ENCODE peak calls at places on chromosome 1, in nine cellular contexts. N, M, S, P, I, E, D, B and T are unnamed samples.

GRCh38 chr1:76425104-76425842 is 350.7 kb downstream of the ST6GALNAC3 start:
- DNase-seq in I (no peak), E (no peak), M (no peak), D (no peak), N (no peak), P (peak), S (no peak), B (no peak), T (peak)

GRCh38 chr1:18957532-18958295 is 1.2 kb upstream of the IFFO2 start:
- DNase-seq in N (no peak), I (no peak), S (no peak), E (no peak), D (no peak), B (no peak), M (no peak), P (no peak), T (no peak)

GRCh38 chr1:234114648-234115307 is 210.3 kb downstream of the SLC35F3 start:
- DNase-seq in E (peak), I (no peak), M (no peak), S (no peak), P (peak), B (peak), N (peak), D (peak), T (peak)

GRCh38 chr1:54120698-54121481 is 31.9 kb downstream of the CDCP2 start:
- DNase-seq in P (no peak), S (no peak), M (no peak), E (peak), N (no peak), B (no peak), D (no peak), I (no peak), T (no peak)

GRCh38 chr1:168636642-168637111 is 60.3 kb downstream of the XCL1 start:
- DNase-seq in S (peak), I (no peak), D (peak), P (peak), N (peak), M (no peak), B (peak), E (peak), T (peak)

GRCh38 chr1:196309386-196309785 is 298.9 kb downstream of the KCNT2 start:
- DNase-seq in N (peak), I (no peak), M (no peak), S (no peak), B (no peak), E (no peak), P (peak), D (peak), T (peak)

GRCh38 chr1:28110555-28110954 is 22.1 kb upstream of the EYA3 start:
- DNase-seq in N (peak), E (no peak), B (peak), M (no peak), I (no peak), S (no peak), D (no peak), P (no peak), T (peak)

GRCh38 chr1:228233136-228233535 is 25.3 kb downstream of the OBSCN start:
- DNase-seq in I (no peak), S (no peak), E (no peak), B (no peak), D (no peak), M (no peak), P (no peak), N (no peak), T (no peak)

GRCh38 chr1:15540201-15540600 is 13.6 kb downstream of the DNAJC16 start:
- DNase-seq in E (no peak), I (no peak), S (no peak), M (no peak), N (no peak), D (peak), P (peak), B (peak), T (peak)

DNA sequence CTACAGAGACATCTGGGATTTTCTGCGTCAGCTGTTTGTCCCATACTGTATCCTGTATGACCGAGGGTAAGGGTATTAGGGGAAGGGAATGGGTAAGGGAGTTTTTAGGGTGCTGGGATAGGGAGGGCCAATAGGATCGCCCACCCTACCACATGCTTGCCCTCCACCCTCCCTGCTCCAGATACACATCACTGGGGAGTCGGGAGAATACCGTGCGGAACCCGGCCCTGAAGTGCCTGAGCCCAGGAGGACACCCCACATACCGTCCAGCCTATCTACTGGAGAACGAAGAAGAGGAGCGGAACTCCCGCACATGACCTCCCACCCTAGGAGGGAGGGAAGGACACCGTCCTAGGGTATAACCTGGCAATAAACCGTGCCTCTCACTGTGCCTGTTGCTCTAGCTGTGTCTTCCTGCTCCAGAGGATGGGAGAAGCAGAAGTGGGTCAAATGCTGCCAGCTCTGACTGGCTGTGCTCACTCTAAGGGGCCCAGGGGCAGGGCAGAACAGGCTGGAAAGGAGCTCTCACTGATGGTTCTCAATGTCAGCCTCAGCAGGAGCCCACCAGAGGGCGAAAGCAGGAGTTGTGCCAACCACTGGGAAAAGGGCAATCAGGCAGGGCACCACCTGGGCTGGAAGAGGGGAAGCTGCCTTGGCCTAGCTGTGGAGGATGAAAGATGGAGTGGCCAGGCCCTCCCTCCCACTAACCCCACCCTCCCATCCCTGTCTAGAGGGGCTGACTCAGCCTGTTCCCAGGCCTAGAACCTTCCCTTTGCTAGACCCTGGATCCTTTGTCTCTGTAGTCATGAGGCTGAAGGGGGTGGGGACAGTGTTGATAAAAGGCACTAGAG is 440 bp upstream of the LENEP start:
- DNase-seq in S (no peak), D (no peak), B (peak), M (peak), I (no peak), P (peak), E (no peak), N (peak), T (peak)
- TF ChIP-seq CTCF in S (peak), D (no peak), B (peak), M (no peak), I (no peak), P (peak), E (no peak), N (peak), T (no peak)

DNA sequence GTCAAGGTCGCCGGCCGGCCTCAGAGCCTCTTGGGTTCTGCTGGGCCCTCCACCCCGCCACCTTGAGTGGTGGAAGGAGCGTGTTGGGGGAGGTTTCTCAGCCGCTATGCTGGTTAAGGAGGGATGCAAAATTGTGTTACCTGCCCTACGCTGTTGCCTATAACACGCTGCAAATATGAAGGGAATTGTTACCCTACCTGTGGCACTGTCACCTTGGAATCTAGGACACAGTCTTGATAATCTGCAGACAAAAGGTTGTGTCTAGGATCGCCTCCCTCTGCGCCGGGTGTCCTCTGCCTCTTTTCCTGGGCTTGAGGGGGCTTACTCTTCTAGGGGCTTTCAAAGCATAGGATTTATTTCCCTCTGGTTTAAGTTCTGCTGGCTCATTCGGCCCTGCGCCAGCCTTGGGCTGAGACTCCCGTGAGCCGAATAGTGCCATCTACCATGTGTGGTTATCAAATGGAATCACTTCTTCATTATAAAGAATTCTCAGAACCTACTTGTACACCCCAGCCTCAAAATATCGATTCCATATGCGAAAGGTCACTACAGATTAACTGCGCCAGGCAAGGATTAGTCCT is 677 bp downstream of the SLC22A15 start:
- DNase-seq in I (no peak), S (no peak), D (peak), P (peak), E (no peak), B (no peak), M (no peak), N (peak), T (no peak)
- H3K4me3 ChIP-seq in I (peak), S (peak), D (peak), P (peak), E (peak), B (peak), M (peak), N (peak), T (peak)

GRCh38 chr1:2856076-2856390 is 54.5 kb upstream of the TTC34 start:
- DNase-seq in N (no peak), E (no peak), M (peak), S (no peak), B (no peak), D (no peak), I (no peak), P (no peak), T (no peak)
- TF ChIP-seq CTCF in N (no peak), E (no peak), M (no peak), S (no peak), B (no peak), D (no peak), I (no peak), P (no peak), T (no peak)

DNA sequence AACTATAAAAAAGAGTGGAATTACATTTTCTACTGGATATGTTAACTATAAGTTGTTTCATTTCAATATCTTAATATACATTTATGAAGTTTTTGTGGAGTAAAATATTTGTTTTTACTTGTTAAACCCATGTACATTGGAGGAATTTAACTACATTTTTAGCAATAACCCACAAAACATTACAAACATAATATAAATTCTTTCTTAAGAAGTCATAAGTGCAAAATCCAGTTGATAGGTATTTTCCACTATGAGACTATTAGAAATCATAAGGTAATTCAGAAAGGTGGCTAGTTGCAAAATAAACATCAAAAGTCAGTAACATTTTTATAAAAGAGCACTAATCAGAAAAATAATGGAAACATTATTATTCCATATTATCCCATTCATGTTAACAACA is 73.9 kb upstream of the RRP15 start:
- DNase-seq in S (no peak), M (no peak), B (no peak), I (no peak), D (peak), E (no peak), N (peak), P (peak), T (peak)
- H3K4me3 ChIP-seq in S (no peak), M (no peak), B (no peak), I (no peak), D (no peak), E (no peak), N (no peak), P (no peak), T (no peak)

GRCh38 chr1:152878042-152878441 is at the start of gene SMCP:
- DNase-seq in N (no peak), B (no peak), M (no peak), E (no peak), P (no peak), I (no peak), D (no peak), S (no peak), T (no peak)
- TF ChIP-seq CTCF in N (no peak), B (peak), M (peak), E (no peak), P (no peak), I (no peak), D (no peak), S (peak), T (no peak)

GRCh38 chr1:156119503-156120209 is 5.1 kb downstream of the LMNA start:
- DNase-seq in I (peak), S (no peak), M (no peak), B (peak), P (peak), D (peak), E (peak), N (peak), T (peak)
- H3K4me3 ChIP-seq in I (no peak), S (peak), M (peak), B (peak), P (peak), D (peak), E (peak), N (peak), T (no peak)

DNA sequence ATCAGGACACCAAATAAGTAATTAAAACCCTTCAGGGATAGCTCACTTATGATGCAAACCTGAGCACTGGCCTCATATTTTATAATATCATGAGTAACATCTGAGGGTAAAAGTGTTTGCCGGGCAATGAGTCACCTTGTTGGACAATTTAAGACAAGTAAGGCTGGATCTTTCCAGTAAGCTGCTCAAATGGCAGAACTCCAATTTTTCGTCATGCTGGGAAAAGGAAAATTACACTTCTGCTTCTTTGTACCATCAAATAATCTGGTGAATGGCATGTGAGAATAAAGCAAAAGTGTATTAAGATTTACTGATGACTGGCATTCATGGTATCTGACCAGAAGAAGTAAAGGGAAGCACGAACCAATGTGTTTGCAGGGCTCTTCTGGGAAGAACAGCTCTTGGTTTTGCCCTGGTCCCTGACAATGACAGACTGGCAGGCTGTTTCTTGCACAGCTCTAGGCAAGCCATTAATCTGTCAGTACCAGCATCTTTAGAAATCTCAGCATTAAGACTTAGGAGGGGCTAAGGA is 392.2 kb downstream of the VAV3 start:
- DNase-seq in D (peak), M (no peak), S (peak), I (no peak), B (no peak), E (no peak), N (peak), P (peak), T (peak)
- TF ChIP-seq CTCF in D (no peak), M (no peak), S (no peak), I (no peak), B (no peak), E (no peak), N (no peak), P (no peak), T (no peak)